ENCODE peak calls at places on chromosomes 4 and X, in nine cellular contexts. E is stromal cell of bone marrow; L is endothelial cell; Z is activated CD4-positive, alpha-beta memory T cell treated with anti-CD3 and anti-CD28 coated beads, Interleukin-2, amount 10 ng/mL, durations not matched to agents 7 days and 5 days; F is activated T-cell treated with anti-CD3 and anti-CD28 coated beads, Interleukin-2, amount 50 U/mL, for 48 hours; R is kidney glomerular epithelial cell; O is H4; V is iPS-NIHi11; D is activated T-helper 1 cell treated with anti-CD3 and anti-CD28 coated beads, Interleukin-2, amount 50 U/mL, for 16 hours. P is an unnamed sample.

GRCh38 chrX:136162827-136163427 is 15.6 kb downstream of the FHL1 start:
- DNase-seq in R (peak), Z (peak), F (peak), O (peak), D (no peak), L (peak), E (no peak), V (peak), P (no peak)

GRCh38 chr4:150173420-150173819 is 95.2 kb downstream of the DCLK2 start:
- DNase-seq in V (no peak), O (no peak), F (no peak), L (no peak), R (no peak), D (no peak), Z (no peak), E (no peak), P (no peak)

GRCh38 chr4:156870166-156870565 is 101.4 kb downstream of the PDGFC start:
- DNase-seq in V (no peak), R (no peak), L (no peak), D (no peak), Z (no peak), E (peak), O (no peak), F (no peak), P (no peak)

GRCh38 chr4:105715692-105716278 is 7.2 kb downstream of the GSTCD start:
- DNase-seq in E (peak), V (peak), Z (no peak), D (no peak), L (no peak), R (peak), F (no peak), O (peak), P (no peak)

GRCh38 chr4:158826882-158827281 is 58.1 kb downstream of the FNIP2 start:
- DNase-seq in Z (no peak), L (no peak), E (no peak), O (no peak), R (peak), F (no peak), D (no peak), V (no peak), P (no peak)

GRCh38 chr4:119693127-119693526 is 64.5 kb upstream of the PDE5A start:
- DNase-seq in V (no peak), E (peak), R (no peak), F (no peak), L (no peak), D (no peak), Z (no peak), O (peak), P (no peak)

GRCh38 chr4:69517674-69518073 is 22.0 kb upstream of the UGT2B4 start:
- DNase-seq in R (no peak), V (no peak), Z (no peak), L (no peak), D (no peak), F (no peak), E (no peak), O (no peak), P (no peak)

GRCh38 chr4:83917572-83917971 is 381.7 kb downstream of the GPAT3 start:
- DNase-seq in O (peak), F (no peak), D (no peak), Z (no peak), V (no peak), R (no peak), E (no peak), L (no peak), P (no peak)

GRCh38 chr4:172202480-172203076 is 389.4 kb downstream of the GALNTL6 start:
- DNase-seq in V (peak), E (peak), Z (no peak), L (no peak), D (no peak), R (peak), O (peak), F (no peak), P (peak)

GRCh38 chr4:127400736-127401346 is 231.9 kb upstream of the INTU start:
- DNase-seq in F (peak), E (peak), V (peak), R (peak), L (peak), D (no peak), O (peak), Z (peak), P (peak)

GRCh38 chr4:184475096-184475461 is 729 bp upstream of the IRF2 start:
- DNase-seq in L (peak), R (peak), V (peak), Z (peak), O (peak), D (peak), E (peak), F (peak), P (no peak)

GRCh38 chr4:163228648-163229047 is 62.0 kb upstream of the NAF1 start:
- DNase-seq in L (no peak), O (no peak), R (no peak), E (no peak), V (no peak), D (no peak), Z (no peak), F (no peak), P (no peak)

GRCh38 chrX:70253377-70254062 is 6.5 kb downstream of the P2RY4 start:
- DNase-seq in L (no peak), F (no peak), E (no peak), D (no peak), Z (no peak), V (no peak), O (no peak), R (peak), P (no peak)

GRCh38 chr4:74004668-74005067 is 6.2 kb upstream of the CXCL5 start:
- DNase-seq in V (no peak), L (no peak), F (no peak), E (no peak), D (no peak), Z (no peak), O (no peak), R (no peak), P (no peak)

P was measured in GM12864.